ENCODE peak calls at places on chromosomes 2 and 18, in six cellular contexts. L is stimulated activated CD4-positive, alpha-beta T cell treated with anti-CD3 and anti-CD28 coated beads, Interleukin-15, amount 100 ng/mL, for 48 hours; V is activated CD4-positive, alpha-beta memory T cell treated with anti-CD3 and anti-CD28 coated beads for 36 hours; R is stimulated activated CD8-positive, alpha-beta memory T cell treated with anti-CD3 and anti-CD28 coated beads, Interleukin-4, amount 100 ng/mL, for 1 hour; Y is T-helper 1 cell; B is CD8-positive, alpha-beta memory T cell. Q is an unnamed sample.
A peak's percentile ranks its signal among the peaks of the same experiment; 100 is the strongest.

GRCh38 chr18:56962322-56962721 is 184.6 kb upstream of the BOD1L2 start:
- DNase-seq in L (no peak), V (no peak), R (no peak), Y (no peak), B (no peak), Q (no peak)

GRCh38 chr2:75047189-75047812 is 88.9 kb downstream of the POLE4 start:
- DNase-seq in L (no peak), V (no peak), R (no peak), Y (no peak), B (no peak), Q (no peak)

GRCh38 chr2:70897203-70897976 is 38.3 kb upstream of the ATP6V1B1 start:
- DNase-seq in L (no peak), V (no peak), R (no peak), Y (no peak), B (no peak), Q (no peak)

GRCh38 chr2:65436169-65436824 is 3.9 kb upstream of the SPRED2 start:
- DNase-seq in L (no peak), V (peak; percentile 45), R (no peak), Y (no peak), B (peak; percentile 57), Q (peak; percentile 83)

GRCh38 chr2:130871843-130872242 is 35.1 kb downstream of the ARHGEF4 start:
- DNase-seq in L (no peak), V (no peak), R (no peak), Y (no peak), B (no peak), Q (no peak)

GRCh38 chr2:121746071-121746578 is 9.3 kb upstream of the TSN start:
- DNase-seq in L (peak; percentile 48), V (peak; percentile 77), R (no peak), Y (no peak), B (peak; percentile 49), Q (no peak)

GRCh38 chr2:136386046-136386445 is 268.1 kb upstream of the CXCR4 start:
- DNase-seq in L (no peak), V (no peak), R (no peak), Y (no peak), B (no peak), Q (no peak)

GRCh38 chr2:127105656-127106456 is 1.1 kb downstream of the BIN1 start:
- DNase-seq in L (no peak), V (peak; percentile 10), R (no peak), Y (no peak), B (no peak), Q (peak; percentile 88)

GRCh38 chr2:230938098-230938497 is 13.1 kb upstream of the GPR55 start:
- DNase-seq in L (no peak), V (no peak), R (no peak), Y (no peak), B (no peak), Q (no peak)

GRCh38 chr2:151260492-151261239 is 997 bp downstream of the RBM43 start:
- DNase-seq in L (no peak), V (no peak), R (no peak), Y (no peak), B (peak; percentile 52), Q (no peak)

GRCh38 chr18:58758606-58759005 is 87.3 kb downstream of the MALT1 start:
- DNase-seq in L (no peak), V (no peak), R (no peak), Y (no peak), B (no peak), Q (no peak)

GRCh38 chr2:134897932-134898331 is 20.7 kb upstream of the CCNT2 start:
- DNase-seq in L (no peak), V (no peak), R (no peak), Y (no peak), B (no peak), Q (no peak)

GRCh38 chr2:157442636-157443035 is 1.3 kb downstream of the CYTIP start:
- DNase-seq in L (no peak), V (no peak), R (no peak), Y (no peak), B (no peak), Q (no peak)